ENCODE peak calls at places on chromosomes 4 and X, in six cellular contexts. L is AG10803, B is GM10248, C is epithelial cell of esophagus, G is progenitor cell of endocrine pancreas, I is GM06990. D is an unnamed sample.

GRCh38 chr4:185106353-185106752 is 36.7 kb upstream of the SLC25A4 start:
- DNase-seq in L (no peak), B (no peak), C (no peak), G (no peak), I (no peak), D (no peak)

GRCh38 chr4:6071959-6072720 is 53.9 kb upstream of the C4orf50 start:
- DNase-seq in L (no peak), B (no peak), C (no peak), G (no peak), I (no peak), D (no peak)

GRCh38 chrX:74242050-74242449 is 61.9 kb upstream of the ZCCHC13 start:
- DNase-seq in L (peak; percentile 66), B (no peak), C (peak; percentile 10), G (no peak), I (no peak), D (no peak)

GRCh38 chrX:1676866-1677265 is 62.0 kb downstream of the ASMT start:
- DNase-seq in L (no peak), B (no peak), C (no peak), G (no peak), I (no peak), D (peak; percentile 43)

GRCh38 chr4:70715097-70715496 is 6.7 kb upstream of the RUFY3 start:
- DNase-seq in L (peak; percentile 37), B (no peak), C (no peak), G (no peak), I (no peak), D (no peak)

GRCh38 chr4:126742048-126742447 is 890.7 kb upstream of the INTU start:
- DNase-seq in L (no peak), B (no peak), C (no peak), G (no peak), I (no peak), D (no peak)

GRCh38 chr4:41009411-41009810 is 204.9 kb downstream of the APBB2 start:
- DNase-seq in L (peak; percentile 44), B (no peak), C (peak; percentile 79), G (no peak), I (no peak), D (no peak)

GRCh38 chr4:53043900-53044650 is 182.0 kb downstream of the RASL11B start:
- DNase-seq in L (no peak), B (no peak), C (peak; percentile 6), G (no peak), I (no peak), D (no peak)

GRCh38 chr4:89836031-89836777 is 757 bp downstream of the SNCA start:
- DNase-seq in L (no peak), B (peak; percentile 10), C (peak; percentile 35), G (no peak), I (no peak), D (no peak)

GRCh38 chr4:3820016-3820805 is 54.0 kb downstream of the ADRA2C start:
- DNase-seq in L (no peak), B (no peak), C (no peak), G (no peak), I (no peak), D (no peak)

GRCh38 chr4:2058264-2059033 is 678 bp upstream of the NAT8L start:
- DNase-seq in L (no peak), B (no peak), C (no peak), G (peak; percentile 64), I (no peak), D (no peak)

GRCh38 chr4:7828011-7828720 is 111.5 kb downstream of the AFAP1 start:
- DNase-seq in L (peak; percentile 100), B (peak; percentile 49), C (peak; percentile 97), G (no peak), I (peak; percentile 25), D (no peak)

DNA sequence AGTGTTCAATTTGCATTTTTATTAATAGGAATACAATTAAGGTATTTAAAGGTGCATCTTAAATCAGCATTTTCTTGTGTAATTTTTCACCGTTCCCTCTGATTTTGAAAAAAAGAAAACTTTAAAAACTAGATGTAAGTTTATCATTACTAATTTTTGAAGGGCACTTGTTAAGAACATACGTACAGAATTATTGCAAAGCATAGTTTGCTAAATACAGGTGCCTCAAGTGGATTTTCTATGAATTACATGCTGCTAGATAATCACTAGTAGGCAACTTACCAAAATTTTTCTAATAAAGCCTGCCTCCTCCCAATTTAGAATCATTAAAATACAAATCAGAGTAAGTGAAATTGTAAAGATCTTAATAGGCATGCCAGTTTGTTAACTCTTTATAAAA is 8.5 kb downstream of the CNKSR2 start:
- DNase-seq in L (no peak), B (no peak), C (no peak), G (no peak), I (no peak), D (no peak)
- TF ChIP-seq CTCF in L (peak; percentile 40), B (no peak), C (peak; percentile 30), G (peak; percentile 61), I (peak; percentile 12), D (peak; percentile 71)

DNA sequence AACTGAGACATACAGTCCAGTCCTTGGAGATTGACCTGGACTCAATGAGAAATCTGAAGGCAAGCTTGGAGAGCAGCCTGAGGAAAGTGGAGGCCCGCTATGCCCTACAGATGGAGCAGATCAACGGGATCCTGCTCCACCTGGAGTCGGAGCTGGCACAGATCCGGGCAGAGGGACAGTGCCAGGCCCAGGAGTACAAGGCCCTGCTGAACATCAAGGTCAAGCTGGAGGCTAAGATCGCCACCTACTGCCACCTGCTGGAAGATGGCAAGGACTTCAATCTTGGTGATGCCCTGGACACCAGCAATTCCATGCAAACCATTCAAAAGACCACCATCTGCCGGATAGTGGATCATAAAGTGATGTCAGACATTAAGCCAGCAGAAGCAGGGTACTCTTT is 20.4 kb upstream of the FRMPD3 start:
- DNase-seq in L (peak; percentile 23), B (no peak), C (peak; percentile 35), G (no peak), I (no peak), D (no peak)
- TF ChIP-seq CTCF in L (peak; percentile 43), B (peak; percentile 31), C (peak; percentile 47), G (peak; percentile 43), I (peak; percentile 59), D (peak; percentile 45)

DNA sequence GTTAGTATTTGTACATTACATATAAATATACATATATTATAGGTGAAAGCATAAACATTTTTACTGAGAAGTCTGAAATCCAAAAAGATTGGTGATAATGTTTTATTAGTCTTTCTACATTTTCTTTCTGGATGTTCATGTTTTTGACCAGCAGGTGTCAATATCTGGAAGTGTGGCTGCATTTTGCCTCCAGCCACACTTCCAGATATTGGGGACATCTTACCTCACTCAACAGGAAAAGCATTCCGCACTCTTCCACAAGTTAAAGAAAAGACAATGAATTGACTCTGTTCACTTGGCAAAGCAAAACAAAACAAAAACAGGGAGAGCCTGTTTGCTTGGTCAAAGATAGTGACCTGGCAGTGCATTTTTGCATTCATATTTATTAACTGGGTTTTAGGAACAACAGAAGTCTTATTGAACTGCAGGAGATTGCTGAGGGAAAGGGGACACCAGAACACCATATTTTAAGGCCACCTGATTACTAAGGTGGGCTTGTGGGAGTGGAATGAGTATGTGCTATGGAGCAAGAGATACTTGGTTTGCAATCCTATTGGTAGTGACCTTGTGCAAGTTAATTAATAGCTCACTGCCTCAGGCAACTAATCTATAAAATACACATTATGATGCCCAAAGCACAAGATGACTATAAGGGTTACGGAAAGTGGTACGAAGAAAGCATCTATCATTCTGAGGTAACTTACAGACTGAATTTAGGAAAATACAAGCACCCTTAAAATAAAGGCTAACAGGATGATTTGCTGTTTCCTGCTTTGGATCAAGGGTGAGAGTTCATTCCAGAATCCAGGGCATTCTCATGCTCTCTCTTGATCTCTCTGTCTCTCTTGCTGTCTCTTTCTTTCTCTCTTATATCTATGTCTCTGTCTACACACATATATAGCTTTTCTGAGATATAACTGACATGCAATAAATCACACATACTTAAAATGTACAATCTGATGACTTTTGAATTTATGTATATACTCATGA is 389.9 kb upstream of the EMCN start:
- DNase-seq in L (peak; percentile 10), B (no peak), C (peak; percentile 50), G (no peak), I (no peak), D (no peak)
- TF ChIP-seq CTCF in L (peak; percentile 44), B (peak; percentile 27), C (peak; percentile 42), G (peak; percentile 45), I (peak; percentile 51), D (peak; percentile 66)

GRCh38 chr4:153293675-153294057 is 50.8 kb upstream of the MND1 start:
- DNase-seq in L (no peak), B (no peak), C (no peak), G (no peak), I (no peak), D (no peak)

GRCh38 chr4:153294631-153295030 is 49.9 kb upstream of the MND1 start:
- DNase-seq in L (peak; percentile 62), B (no peak), C (peak; percentile 91), G (no peak), I (no peak), D (no peak)

GRCh38 chr4:153292897-153293674 is 51.4 kb upstream of the MND1 start:
- DNase-seq in L (no peak), B (no peak), C (no peak), G (no peak), I (no peak), D (no peak)

GRCh38 chr4:153291562-153291961 is 52.9 kb upstream of the MND1 start:
- DNase-seq in L (no peak), B (no peak), C (no peak), G (no peak), I (no peak), D (no peak)

GRCh38 chr4:153290134-153290533 is 54.4 kb upstream of the MND1 start:
- DNase-seq in L (no peak), B (no peak), C (no peak), G (no peak), I (no peak), D (no peak)
- TF ChIP-seq CTCF in L (no peak), B (no peak), C (no peak), G (no peak), I (no peak), D (no peak)

GRCh38 chr4:54678826-54679225 is 21.1 kb downstream of the KIT start:
- DNase-seq in L (no peak), B (no peak), C (no peak), G (no peak), I (no peak), D (no peak)

GRCh38 chr4:54687887-54688841 is 30.4 kb downstream of the KIT start:
- DNase-seq in L (peak; percentile 67), B (no peak), C (no peak), G (no peak), I (peak; percentile 15), D (no peak)

GRCh38 chr4:54677853-54678650 is 20.3 kb downstream of the KIT start:
- DNase-seq in L (no peak), B (no peak), C (no peak), G (no peak), I (no peak), D (no peak)

GRCh38 chr4:54685810-54686209 is 28.1 kb downstream of the KIT start:
- DNase-seq in L (no peak), B (no peak), C (no peak), G (no peak), I (no peak), D (no peak)

DNA sequence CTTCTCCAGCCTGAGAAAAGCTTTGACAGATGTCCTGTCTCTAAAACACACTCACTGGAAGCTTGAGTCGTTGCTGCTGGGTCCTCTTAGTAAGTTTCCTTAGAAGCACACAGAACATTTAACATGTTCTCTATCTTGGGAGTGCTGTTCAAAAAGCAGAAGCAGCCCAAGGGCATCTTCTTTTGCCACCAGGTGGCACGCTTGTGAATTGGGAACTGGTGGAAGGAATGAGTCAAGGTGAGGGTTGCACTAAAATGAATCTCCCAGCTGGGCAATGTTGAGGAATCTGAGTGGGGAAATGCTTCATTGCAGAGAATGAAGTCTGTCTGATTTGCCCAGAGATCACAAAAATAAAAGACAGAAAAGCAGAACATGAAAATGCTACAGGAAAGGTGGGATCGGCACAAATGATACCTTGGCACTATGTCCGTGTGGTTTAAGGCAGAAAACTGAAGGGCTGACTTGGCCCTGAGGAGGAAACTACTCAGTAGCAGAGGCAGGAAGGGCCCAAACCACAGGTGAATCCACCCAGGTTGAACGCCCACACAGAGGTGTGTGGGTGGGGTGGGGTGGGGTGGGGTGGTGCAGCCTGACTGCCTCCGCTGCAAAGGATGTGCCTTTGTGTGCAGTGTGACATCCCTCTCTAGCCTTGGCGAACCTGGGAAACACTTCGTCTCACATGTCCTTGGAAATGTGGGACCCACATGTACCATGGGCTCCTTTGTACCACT is 26.0 kb downstream of the KIT start:
- DNase-seq in L (peak; percentile 45), B (peak; percentile 43), C (peak; percentile 61), G (no peak), I (peak; percentile 12), D (no peak)
- TF ChIP-seq CTCF in L (peak; percentile 60), B (peak; percentile 35), C (peak; percentile 63), G (peak; percentile 16), I (peak; percentile 72), D (no peak)